ENCODE peak calls at places on chromosome 16, in six cellular contexts. One of them, this sample, is unnamed.

GRCh38 chr16:23765933-23766332 is 11.1 kb downstream of the CHP2 start:
- DNase-seq in uterus: no peak
- DNase-seq in colonic mucosa: no peak
- DNase-seq in A549: no peak
- DNase-seq in effector memory CD4-positive, alpha-beta T cell: no peak
- DNase-seq in CD4-positive, CD25-positive, alpha-beta regulatory T cell: no peak
- DNase-seq in this sample: no peak

GRCh38 chr16:83813818-83814653 is 6.3 kb downstream of the HSBP1 start:
- DNase-seq in uterus: peak; percentile 46
- DNase-seq in colonic mucosa: no peak
- DNase-seq in A549: peak; percentile 34
- DNase-seq in effector memory CD4-positive, alpha-beta T cell: no peak
- DNase-seq in CD4-positive, CD25-positive, alpha-beta regulatory T cell: no peak
- DNase-seq in this sample: no peak

GRCh38 chr16:17724242-17724898 is 253.6 kb upstream of the XYLT1 start:
- DNase-seq in uterus: no peak
- DNase-seq in colonic mucosa: no peak
- DNase-seq in A549: no peak
- DNase-seq in effector memory CD4-positive, alpha-beta T cell: no peak
- DNase-seq in CD4-positive, CD25-positive, alpha-beta regulatory T cell: no peak
- DNase-seq in this sample: no peak

GRCh38 chr16:53726625-53727024 is 22.7 kb downstream of the FTO start:
- DNase-seq in uterus: no peak
- DNase-seq in colonic mucosa: no peak
- DNase-seq in A549: no peak
- DNase-seq in effector memory CD4-positive, alpha-beta T cell: no peak
- DNase-seq in CD4-positive, CD25-positive, alpha-beta regulatory T cell: no peak
- DNase-seq in this sample: no peak

GRCh38 chr16:19382084-19382801 is 35.4 kb upstream of the TMC5 start:
- DNase-seq in uterus: no peak
- DNase-seq in colonic mucosa: no peak
- DNase-seq in A549: no peak
- DNase-seq in effector memory CD4-positive, alpha-beta T cell: no peak
- DNase-seq in CD4-positive, CD25-positive, alpha-beta regulatory T cell: no peak
- DNase-seq in this sample: no peak

GRCh38 chr16:54077412-54077821 is 209.2 kb downstream of the IRX3 start:
- DNase-seq in uterus: no peak
- DNase-seq in colonic mucosa: no peak
- DNase-seq in A549: peak; percentile 38
- DNase-seq in effector memory CD4-positive, alpha-beta T cell: no peak
- DNase-seq in CD4-positive, CD25-positive, alpha-beta regulatory T cell: no peak
- DNase-seq in this sample: no peak

GRCh38 chr16:83058376-83058775 is 431.6 kb downstream of the CDH13 start:
- DNase-seq in uterus: no peak
- DNase-seq in colonic mucosa: no peak
- DNase-seq in A549: no peak
- DNase-seq in effector memory CD4-positive, alpha-beta T cell: no peak
- DNase-seq in CD4-positive, CD25-positive, alpha-beta regulatory T cell: no peak
- DNase-seq in this sample: no peak

GRCh38 chr16:48158296-48158695 is 2.5 kb upstream of the ABCC12 start:
- DNase-seq in uterus: no peak
- DNase-seq in colonic mucosa: no peak
- DNase-seq in A549: peak; percentile 21
- DNase-seq in effector memory CD4-positive, alpha-beta T cell: no peak
- DNase-seq in CD4-positive, CD25-positive, alpha-beta regulatory T cell: no peak
- DNase-seq in this sample: no peak

GRCh38 chr16:74736531-74737157 is 36.0 kb upstream of the MLKL start:
- DNase-seq in uterus: no peak
- DNase-seq in colonic mucosa: no peak
- DNase-seq in A549: no peak
- DNase-seq in effector memory CD4-positive, alpha-beta T cell: no peak
- DNase-seq in CD4-positive, CD25-positive, alpha-beta regulatory T cell: no peak
- DNase-seq in this sample: no peak

GRCh38 chr16:27795992-27796614 is 246.2 kb downstream of the KATNIP start:
- DNase-seq in uterus: no peak
- DNase-seq in colonic mucosa: peak; percentile 34
- DNase-seq in A549: no peak
- DNase-seq in effector memory CD4-positive, alpha-beta T cell: no peak
- DNase-seq in CD4-positive, CD25-positive, alpha-beta regulatory T cell: no peak
- DNase-seq in this sample: no peak

GRCh38 chr16:9900576-9900975 is 281.7 kb downstream of the GRIN2A start:
- DNase-seq in uterus: no peak
- DNase-seq in colonic mucosa: no peak
- DNase-seq in A549: no peak
- DNase-seq in effector memory CD4-positive, alpha-beta T cell: no peak
- DNase-seq in CD4-positive, CD25-positive, alpha-beta regulatory T cell: no peak
- DNase-seq in this sample: no peak

GRCh38 chr16:1763521-1764511 is 7.5 kb downstream of the NME3 start:
- DNase-seq in uterus: no peak
- DNase-seq in colonic mucosa: no peak
- DNase-seq in A549: no peak
- DNase-seq in effector memory CD4-positive, alpha-beta T cell: no peak
- DNase-seq in CD4-positive, CD25-positive, alpha-beta regulatory T cell: no peak
- DNase-seq in this sample: no peak
- H3K4me3 ChIP-seq in uterus: no peak overlapping the region
- H3K4me3 ChIP-seq in colonic mucosa: no peak overlapping the region
- H3K4me3 ChIP-seq in A549: no peak overlapping the region
- H3K4me3 ChIP-seq in effector memory CD4-positive, alpha-beta T cell: no peak overlapping the region
- H3K4me3 ChIP-seq in CD4-positive, CD25-positive, alpha-beta regulatory T cell: no peak overlapping the region
- H3K4me3 ChIP-seq in this sample: no peak overlapping the region

DNA sequence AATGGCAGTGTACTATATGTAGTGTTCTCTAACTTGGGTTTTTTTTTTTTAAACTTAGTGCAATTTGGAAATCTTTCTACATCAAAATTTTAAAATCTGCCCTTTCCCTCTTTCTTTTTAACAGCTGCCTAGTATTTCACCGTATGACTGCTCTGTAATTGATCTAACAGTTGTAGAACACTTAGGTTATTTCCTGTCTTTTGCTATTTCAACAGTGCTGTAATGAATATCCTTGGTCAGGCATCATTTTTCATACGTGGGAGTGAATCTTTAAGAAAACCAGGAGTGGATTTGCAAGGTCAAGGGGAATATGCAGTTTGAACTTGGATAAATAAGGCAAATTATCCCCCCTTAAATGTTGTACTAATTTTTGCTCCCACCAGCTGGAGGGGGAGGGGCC is 3.8 kb downstream of the NLRC5 start:
- DNase-seq in uterus: no peak
- DNase-seq in colonic mucosa: no peak
- DNase-seq in A549: no peak
- DNase-seq in effector memory CD4-positive, alpha-beta T cell: no peak
- DNase-seq in CD4-positive, CD25-positive, alpha-beta regulatory T cell: no peak
- DNase-seq in this sample: no peak
- H3K4me1 ChIP-seq in uterus: no peaks in the 10 kb centered on the region
- H3K4me1 ChIP-seq in colonic mucosa: peaks cover 16% of the 10 kb centered on the region
- H3K4me1 ChIP-seq in A549: peaks cover 7% of the 10 kb centered on the region
- H3K4me1 ChIP-seq in effector memory CD4-positive, alpha-beta T cell: peaks cover 57% of the 10 kb centered on the region
- H3K4me1 ChIP-seq in CD4-positive, CD25-positive, alpha-beta regulatory T cell: peaks cover 93% of the 10 kb centered on the region
- H3K4me1 ChIP-seq in this sample: peaks cover 72% of the 10 kb centered on the region

GRCh38 chr16:86593913-86594312 is 15.6 kb downstream of the FOXL1 start:
- DNase-seq in uterus: no peak
- DNase-seq in colonic mucosa: no peak
- DNase-seq in A549: no peak
- DNase-seq in effector memory CD4-positive, alpha-beta T cell: no peak
- DNase-seq in CD4-positive, CD25-positive, alpha-beta regulatory T cell: no peak
- DNase-seq in this sample: no peak
- H3K4me3 ChIP-seq in uterus: no peak overlapping the region
- H3K4me3 ChIP-seq in colonic mucosa: no peak overlapping the region
- H3K4me3 ChIP-seq in A549: no peak overlapping the region
- H3K4me3 ChIP-seq in effector memory CD4-positive, alpha-beta T cell: no peak overlapping the region
- H3K4me3 ChIP-seq in CD4-positive, CD25-positive, alpha-beta regulatory T cell: no peak overlapping the region
- H3K4me3 ChIP-seq in this sample: no peak overlapping the region

GRCh38 chr16:85401917-85402766 is 211.0 kb upstream of the GSE1 start:
- DNase-seq in uterus: no peak
- DNase-seq in colonic mucosa: peak; percentile 14
- DNase-seq in A549: no peak
- DNase-seq in effector memory CD4-positive, alpha-beta T cell: no peak
- DNase-seq in CD4-positive, CD25-positive, alpha-beta regulatory T cell: no peak
- DNase-seq in this sample: no peak
- H3K4me1 ChIP-seq in uterus: no peaks in the 10 kb centered on the region
- H3K4me1 ChIP-seq in colonic mucosa: no peaks in the 10 kb centered on the region
- H3K4me1 ChIP-seq in A549: peaks cover 6% of the 10 kb centered on the region
- H3K4me1 ChIP-seq in effector memory CD4-positive, alpha-beta T cell: no peaks in the 10 kb centered on the region
- H3K4me1 ChIP-seq in CD4-positive, CD25-positive, alpha-beta regulatory T cell: no peaks in the 10 kb centered on the region
- H3K4me1 ChIP-seq in this sample: no peaks in the 10 kb centered on the region

GRCh38 chr16:1877089-1877488 is 5.1 kb upstream of the MEIOB start:
- DNase-seq in uterus: no peak
- DNase-seq in colonic mucosa: peak; percentile 57
- DNase-seq in A549: no peak
- DNase-seq in effector memory CD4-positive, alpha-beta T cell: no peak
- DNase-seq in CD4-positive, CD25-positive, alpha-beta regulatory T cell: no peak
- DNase-seq in this sample: no peak

GRCh38 chr16:1876468-1876867 is 4.5 kb upstream of the MEIOB start:
- DNase-seq in uterus: no peak
- DNase-seq in colonic mucosa: no peak
- DNase-seq in A549: no peak
- DNase-seq in effector memory CD4-positive, alpha-beta T cell: no peak
- DNase-seq in CD4-positive, CD25-positive, alpha-beta regulatory T cell: no peak
- DNase-seq in this sample: no peak

GRCh38 chr16:1877804-1878203 is 5.8 kb upstream of the MEIOB start:
- DNase-seq in uterus: no peak
- DNase-seq in colonic mucosa: peak; percentile 57
- DNase-seq in A549: no peak
- DNase-seq in effector memory CD4-positive, alpha-beta T cell: no peak
- DNase-seq in CD4-positive, CD25-positive, alpha-beta regulatory T cell: no peak
- DNase-seq in this sample: no peak

GRCh38 chr16:1871974-1872635 is at the start of gene MEIOB:
- DNase-seq in uterus: no peak
- DNase-seq in colonic mucosa: peak; percentile 63
- DNase-seq in A549: peak; percentile 46
- DNase-seq in effector memory CD4-positive, alpha-beta T cell: no peak
- DNase-seq in CD4-positive, CD25-positive, alpha-beta regulatory T cell: no peak
- DNase-seq in this sample: no peak

DNA sequence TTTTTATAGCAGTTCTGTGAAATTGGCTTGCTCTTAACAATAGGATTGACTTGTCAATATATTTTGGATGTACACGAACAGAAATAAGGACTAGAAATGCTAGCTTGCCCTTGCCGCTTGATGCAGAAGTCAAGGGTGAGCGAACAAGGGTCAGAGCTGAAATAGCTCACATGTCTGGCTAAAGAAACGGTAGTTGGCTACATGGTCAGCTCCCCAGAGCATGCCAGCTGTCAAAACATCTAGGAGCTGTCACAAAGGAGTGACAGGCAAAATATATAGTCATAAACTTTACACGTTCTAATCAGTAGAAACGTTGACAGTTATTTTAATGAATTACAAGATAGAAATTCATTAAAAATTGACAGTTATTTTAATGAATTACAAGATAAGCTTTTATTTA is 2.9 kb upstream of the MEIOB start:
- DNase-seq in uterus: no peak
- DNase-seq in colonic mucosa: no peak
- DNase-seq in A549: no peak
- DNase-seq in effector memory CD4-positive, alpha-beta T cell: no peak
- DNase-seq in CD4-positive, CD25-positive, alpha-beta regulatory T cell: no peak
- DNase-seq in this sample: no peak
- H3K4me3 ChIP-seq in uterus: no peak overlapping the region
- H3K4me3 ChIP-seq in colonic mucosa: no peak overlapping the region
- H3K4me3 ChIP-seq in A549: no peak overlapping the region
- H3K4me3 ChIP-seq in effector memory CD4-positive, alpha-beta T cell: no peak overlapping the region
- H3K4me3 ChIP-seq in CD4-positive, CD25-positive, alpha-beta regulatory T cell: no peak overlapping the region
- H3K4me3 ChIP-seq in this sample: no peak overlapping the region

GRCh38 chr16:1542166-1542500 is 8.7 kb downstream of the TMEM204 start:
- DNase-seq in uterus: no peak
- DNase-seq in colonic mucosa: no peak
- DNase-seq in A549: no peak
- DNase-seq in effector memory CD4-positive, alpha-beta T cell: no peak
- DNase-seq in CD4-positive, CD25-positive, alpha-beta regulatory T cell: no peak
- DNase-seq in this sample: no peak
- H3K4me1 ChIP-seq in uterus: peaks cover 28% of the 10 kb centered on the region
- H3K4me1 ChIP-seq in colonic mucosa: peaks cover 5% of the 10 kb centered on the region
- H3K4me1 ChIP-seq in A549: peaks cover 3% of the 10 kb centered on the region
- H3K4me1 ChIP-seq in effector memory CD4-positive, alpha-beta T cell: peaks cover 65% of the 10 kb centered on the region
- H3K4me1 ChIP-seq in CD4-positive, CD25-positive, alpha-beta regulatory T cell: peaks cover 57% of the 10 kb centered on the region
- H3K4me1 ChIP-seq in this sample: peaks cover 87% of the 10 kb centered on the region

GRCh38 chr16:10951016-10951415 is 6.7 kb downstream of the CLEC16A start:
- DNase-seq in uterus: no peak
- DNase-seq in colonic mucosa: no peak
- DNase-seq in A549: no peak
- DNase-seq in effector memory CD4-positive, alpha-beta T cell: no peak
- DNase-seq in CD4-positive, CD25-positive, alpha-beta regulatory T cell: no peak
- DNase-seq in this sample: no peak
- H3K4me3 ChIP-seq in uterus: no peak overlapping the region
- H3K4me3 ChIP-seq in colonic mucosa: no peak overlapping the region
- H3K4me3 ChIP-seq in A549: no peak overlapping the region
- H3K4me3 ChIP-seq in effector memory CD4-positive, alpha-beta T cell: no peak overlapping the region
- H3K4me3 ChIP-seq in CD4-positive, CD25-positive, alpha-beta regulatory T cell: no peak overlapping the region
- H3K4me3 ChIP-seq in this sample: no peak overlapping the region

GRCh38 chr16:88783391-88784073 is 1.5 kb downstream of the PIEZO1 start:
- DNase-seq in uterus: peak; percentile 66
- DNase-seq in colonic mucosa: peak; percentile 34
- DNase-seq in A549: no peak
- DNase-seq in effector memory CD4-positive, alpha-beta T cell: no peak
- DNase-seq in CD4-positive, CD25-positive, alpha-beta regulatory T cell: no peak
- DNase-seq in this sample: no peak
- H3K4me1 ChIP-seq in uterus: peaks cover 16% of the 10 kb centered on the region
- H3K4me1 ChIP-seq in colonic mucosa: peaks cover 7% of the 10 kb centered on the region
- H3K4me1 ChIP-seq in A549: peaks cover 48% of the 10 kb centered on the region
- H3K4me1 ChIP-seq in effector memory CD4-positive, alpha-beta T cell: peaks cover 58% of the 10 kb centered on the region
- H3K4me1 ChIP-seq in CD4-positive, CD25-positive, alpha-beta regulatory T cell: peaks cover 64% of the 10 kb centered on the region
- H3K4me1 ChIP-seq in this sample: peaks cover 59% of the 10 kb centered on the region

This sample was measured in CD4-positive, alpha-beta memory T cell.